ENCODE peak calls at places on chromosomes 13 and 19, in nine cellular contexts. L is progenitor cell of endocrine pancreas; Q is stimulated activated naive CD4-positive, alpha-beta T cell; T is mucosa of descending colon; X is NCI-H2081; G is activated T-cell treated with anti-CD3 and anti-CD28 coated beads for 1 hour; Z is heart right ventricle; C is germinal center; B is C1 segment of cervical spinal cord. K is an unnamed sample.

GRCh38 chr13:113625965-113626661 is 31.9 kb downstream of the ATP4B start:
- DNase-seq in B (no peak), C (no peak), L (no peak), G (no peak), T (no peak), X (no peak), Q (no peak), Z (no peak), K (no peak)

GRCh38 chr13:80339841-80340642 is 884 bp downstream of the SPRY2 start:
- DNase-seq in Z (peak), L (peak), G (no peak), C (no peak), B (peak), X (peak), T (peak), Q (no peak), K (no peak)

GRCh38 chr13:69928262-69928661 is 179.4 kb upstream of the ATXN8OS start:
- DNase-seq in L (no peak), X (no peak), G (no peak), T (no peak), Z (no peak), B (no peak), C (no peak), Q (no peak), K (no peak)

GRCh38 chr19:17325881-17326594 is 8.6 kb downstream of the ANO8 start:
- DNase-seq in T (no peak), Z (no peak), Q (no peak), G (no peak), C (no peak), L (no peak), X (no peak), B (peak), K (no peak)

GRCh38 chr13:74040200-74040599 is 94.0 kb downstream of the KLF12 start:
- DNase-seq in B (no peak), L (peak), Z (peak), T (peak), C (peak), X (no peak), Q (no peak), G (no peak), K (peak)

GRCh38 chr13:46810440-46810839 is 13.5 kb upstream of the ESD start:
- DNase-seq in B (no peak), Q (no peak), L (no peak), G (no peak), Z (no peak), C (no peak), X (no peak), T (no peak), K (no peak)

GRCh38 chr13:102774210-102774560 is 599 bp upstream of the TEX30 start:
- DNase-seq in B (no peak), X (no peak), C (no peak), G (no peak), L (no peak), Q (no peak), T (no peak), Z (peak), K (no peak)

GRCh38 chr19:50263176-50263575 is 59.8 kb downstream of the MYH14 start:
- DNase-seq in X (no peak), B (no peak), L (no peak), T (no peak), G (no peak), C (no peak), Z (no peak), Q (no peak), K (no peak)

GRCh38 chr13:41954226-41954625 is 6.7 kb downstream of the VWA8 start:
- DNase-seq in T (no peak), G (no peak), L (no peak), B (no peak), Z (no peak), X (no peak), Q (no peak), C (no peak), K (no peak)

GRCh38 chr19:27635401-27635800 is 1577.5 kb downstream of the UQCRFS1 start:
- DNase-seq in L (no peak), Q (no peak), C (no peak), T (no peak), G (no peak), X (no peak), Z (no peak), B (no peak), K (no peak)